ENCODE peak calls at places on chromosomes 12 and 14, in four cellular contexts. Y is IMR-90, X is SJCRH30, H is KBM-7. A is an unnamed sample.

GRCh38 chr12:4392223-4392742 is 12.8 kb upstream of the FGF23 start:
- DNase-seq in Y (no peak), X (no peak), H (peak), A (no peak)

GRCh38 chr12:111588010-111588409 is 11.1 kb downstream of the ATXN2 start:
- DNase-seq in Y (no peak), X (no peak), H (no peak), A (no peak)

GRCh38 chr14:95208598-95208997 is 51.3 kb upstream of the DICER1 start:
- DNase-seq in Y (no peak), X (peak), H (no peak), A (no peak)

GRCh38 chr14:68637106-68638021 is 155.5 kb downstream of the ZFP36L1 start:
- DNase-seq in Y (peak), X (no peak), H (no peak), A (peak)

GRCh38 chr12:94510128-94510527 is 50.5 kb upstream of the CEP83 start:
- DNase-seq in Y (no peak), X (no peak), H (no peak), A (no peak)

GRCh38 chr12:45969084-45969483 is 21.3 kb downstream of the SCAF11 start:
- DNase-seq in Y (peak), X (peak), H (no peak), A (no peak)

GRCh38 chr12:94795520-94795919 is 145.2 kb upstream of the TMCC3 start:
- DNase-seq in Y (peak), X (peak), H (no peak), A (peak)

GRCh38 chr12:51752490-51752889 is 96.0 kb downstream of the FIGNL2 start:
- DNase-seq in Y (peak), X (peak), H (no peak), A (peak)

GRCh38 chr12:122980192-122981035 is at the start of gene ARL6IP4:
- DNase-seq in Y (peak), X (peak), H (peak), A (peak)

GRCh38 chr14:75752907-75753594 is 92.0 kb downstream of the TTLL5 start:
- DNase-seq in Y (peak), X (no peak), H (no peak), A (peak)

GRCh38 chr12:108253540-108253939 is 85.6 kb downstream of the CMKLR1 start:
- DNase-seq in Y (no peak), X (no peak), H (no peak), A (no peak)

GRCh38 chr14:33229269-33229924 is 290.7 kb downstream of the NPAS3 start:
- DNase-seq in Y (no peak), X (peak), H (no peak), A (peak)

GRCh38 chr12:52615208-52615868 is 3.0 kb downstream of the KRT73 start:
- DNase-seq in Y (peak), X (no peak), H (peak), A (no peak)

GRCh38 chr12:13745100-13745678 is 236.2 kb downstream of the GRIN2B start:
- DNase-seq in Y (no peak), X (no peak), H (no peak), A (no peak)

GRCh38 chr12:52532636-52533035 is 12.4 kb upstream of the KRT5 start:
- DNase-seq in Y (no peak), X (no peak), H (no peak), A (no peak)

GRCh38 chr12:63916561-63917476 is 72.3 kb downstream of the SRGAP1 start:
- DNase-seq in Y (peak), X (peak), H (peak), A (peak)

GRCh38 chr14:101584049-101584859 is 23.0 kb downstream of the DIO3 start:
- DNase-seq in Y (no peak), X (peak), H (no peak), A (peak)

GRCh38 chr14:92563359-92563758 is 49.8 kb downstream of the RIN3 start:
- DNase-seq in Y (peak), X (no peak), H (peak), A (no peak)

GRCh38 chr12:128178971-128179370 is 88.0 kb upstream of the TMEM132C start:
- DNase-seq in Y (no peak), X (no peak), H (no peak), A (no peak)

GRCh38 chr12:131893605-131894312 is 663 bp upstream of the ULK1 start:
- DNase-seq in Y (no peak), X (no peak), H (no peak), A (no peak)

GRCh38 chr12:109991586-109991985 is 4.6 kb downstream of the GIT2 start:
- DNase-seq in Y (no peak), X (no peak), H (no peak), A (no peak)